ENCODE peak calls at places on chromosomes 13 and 19, in nine cellular contexts. Z is fibroblast of pulmonary artery; G is WTC11; Y is stimulated activated CD4-positive, alpha-beta T cell treated with anti-CD3 and anti-CD28 coated beads, Interleukin-1b, Interleukin-23, amount 100 ng/mL, for 24 hours; I is caudate nucleus; L is fibroblast of the aortic adventitia; W is AG08396; K is heart left ventricle; T is GM23248. X is an unnamed sample.
A peak's percentile ranks its signal among the peaks of the same experiment; 100 is the strongest.

GRCh38 chr19:46678110-46678732 is 17.2 kb upstream of the DACT3 start:
- DNase-seq in T (peak; percentile 33), I (no peak), Y (peak; percentile 33), K (no peak), L (no peak), G (peak; percentile 90), W (no peak), Z (peak; percentile 16), X (no peak)

GRCh38 chr13:30124131-30124768 is 183.1 kb downstream of the KATNAL1 start:
- DNase-seq in Y (no peak), T (no peak), W (no peak), G (no peak), Z (no peak), I (no peak), K (no peak), L (no peak), X (no peak)

GRCh38 chr19:591099-591958 is 1.6 kb downstream of the HCN2 start:
- DNase-seq in Z (no peak), G (peak; percentile 52), K (no peak), W (peak; percentile 69), T (peak; percentile 62), Y (no peak), L (no peak), I (no peak), X (no peak)

GRCh38 chr19:51541458-51542357 is 10.2 kb upstream of the SIGLEC6 start:
- DNase-seq in K (no peak), T (no peak), Z (no peak), L (no peak), G (no peak), I (no peak), W (no peak), Y (no peak), X (no peak)

GRCh38 chr19:7869453-7869909 is 4.7 kb downstream of the PRR36 start:
- DNase-seq in W (peak; percentile 77), G (peak; percentile 85), T (peak; percentile 67), Y (peak; percentile 74), Z (peak; percentile 40), I (no peak), L (peak; percentile 25), K (peak; percentile 50), X (no peak)

GRCh38 chr13:81487151-81487550 is 1146.2 kb upstream of the SPRY2 start:
- DNase-seq in G (peak; percentile 49), L (no peak), Y (no peak), T (no peak), I (no peak), K (no peak), W (no peak), Z (peak; percentile 9), X (peak; percentile 45)

GRCh38 chr19:13033819-13034611 is 38.7 kb downstream of the NFIX start:
- DNase-seq in I (no peak), Z (peak; percentile 71), W (no peak), Y (no peak), G (peak; percentile 85), L (peak; percentile 84), K (peak; percentile 91), T (peak; percentile 82), X (no peak)

GRCh38 chr19:54041969-54042606 is 21.6 kb downstream of the VSTM1 start:
- DNase-seq in L (no peak), Y (no peak), W (no peak), T (no peak), I (no peak), G (no peak), Z (no peak), K (no peak), X (no peak)